ENCODE peak calls at places on chromosomes 5 and 9, in four cellular contexts. One of them, this sample, is unnamed.

GRCh38 chr9:546797-547223 is 294.7 kb upstream of the DMRT1 start:
- DNase-seq in MM.1S: no peak
- DNase-seq in A549: no peak
- DNase-seq in CD8-positive, alpha-beta T cell: no peak
- DNase-seq in this sample: peak; percentile 8

GRCh38 chr5:54150841-54151240 is 159.5 kb downstream of the ARL15 start:
- DNase-seq in MM.1S: no peak
- DNase-seq in CD8-positive, alpha-beta T cell: no peak
- DNase-seq in A549: no peak
- DNase-seq in this sample: no peak

GRCh38 chr5:3593771-3594513 is 1.7 kb upstream of the IRX1 start:
- DNase-seq in CD8-positive, alpha-beta T cell: no peak
- DNase-seq in A549: no peak
- DNase-seq in MM.1S: no peak
- DNase-seq in this sample: no peak

GRCh38 chr9:37242089-37242488 is 121.7 kb downstream of the ZCCHC7 start:
- DNase-seq in CD8-positive, alpha-beta T cell: no peak
- DNase-seq in A549: no peak
- DNase-seq in MM.1S: no peak
- DNase-seq in this sample: no peak

GRCh38 chr5:99104538-99105132 is 175.8 kb upstream of the CHD1 start:
- DNase-seq in MM.1S: peak; percentile 27
- DNase-seq in A549: peak; percentile 8
- DNase-seq in CD8-positive, alpha-beta T cell: no peak
- DNase-seq in this sample: peak; percentile 29

GRCh38 chr9:85645909-85646627 is 95.7 kb downstream of the AGTPBP1 start:
- DNase-seq in CD8-positive, alpha-beta T cell: no peak
- DNase-seq in MM.1S: no peak
- DNase-seq in A549: no peak
- DNase-seq in this sample: no peak

GRCh38 chr9:123686131-123686848 is 243.6 kb downstream of the DENND1A start:
- DNase-seq in A549: no peak
- DNase-seq in MM.1S: no peak
- DNase-seq in CD8-positive, alpha-beta T cell: no peak
- DNase-seq in this sample: no peak

GRCh38 chr5:167626341-167627118 is 664.9 kb upstream of the WWC1 start:
- DNase-seq in MM.1S: no peak
- DNase-seq in CD8-positive, alpha-beta T cell: no peak
- DNase-seq in A549: no peak
- DNase-seq in this sample: no peak

GRCh38 chr9:131670247-131670681 is 69.6 kb downstream of the RAPGEF1 start:
- DNase-seq in CD8-positive, alpha-beta T cell: no peak
- DNase-seq in MM.1S: no peak
- DNase-seq in A549: no peak
- DNase-seq in this sample: no peak

GRCh38 chr5:175216991-175217390 is 227.0 kb downstream of the DRD1 start:
- DNase-seq in MM.1S: no peak
- DNase-seq in A549: no peak
- DNase-seq in CD8-positive, alpha-beta T cell: no peak
- DNase-seq in this sample: no peak

GRCh38 chr5:166436857-166437256 is 1854.6 kb upstream of the WWC1 start:
- DNase-seq in CD8-positive, alpha-beta T cell: no peak
- DNase-seq in A549: no peak
- DNase-seq in MM.1S: no peak
- DNase-seq in this sample: no peak

GRCh38 chr9:133492061-133493021 is 13.4 kb upstream of the SLC2A6 start:
- DNase-seq in MM.1S: no peak
- DNase-seq in A549: no peak
- DNase-seq in CD8-positive, alpha-beta T cell: no peak
- DNase-seq in this sample: no peak

GRCh38 chr5:38681024-38681805 is 124.8 kb upstream of the LIFR start:
- DNase-seq in A549: no peak
- DNase-seq in CD8-positive, alpha-beta T cell: no peak
- DNase-seq in MM.1S: no peak
- DNase-seq in this sample: no peak

GRCh38 chr9:122785269-122785668 is 3.5 kb upstream of the OR5C1 start:
- DNase-seq in MM.1S: no peak
- DNase-seq in CD8-positive, alpha-beta T cell: no peak
- DNase-seq in A549: no peak
- DNase-seq in this sample: no peak

GRCh38 chr9:107976767-107977166 is 487.2 kb upstream of the KLF4 start:
- DNase-seq in MM.1S: no peak
- DNase-seq in CD8-positive, alpha-beta T cell: no peak
- DNase-seq in A549: no peak
- DNase-seq in this sample: no peak

GRCh38 chr5:157592594-157592993 is 17.0 kb upstream of the ADAM19 start:
- DNase-seq in A549: no peak
- DNase-seq in MM.1S: no peak
- DNase-seq in CD8-positive, alpha-beta T cell: no peak
- DNase-seq in this sample: peak; percentile 49

GRCh38 chr5:172054611-172055153 is 48.2 kb upstream of the FBXW11 start:
- DNase-seq in MM.1S: no peak
- DNase-seq in CD8-positive, alpha-beta T cell: no peak
- DNase-seq in A549: no peak
- DNase-seq in this sample: no peak

GRCh38 chr5:147327421-147327820 is 92.6 kb downstream of the STK32A start:
- DNase-seq in A549: no peak
- DNase-seq in MM.1S: no peak
- DNase-seq in CD8-positive, alpha-beta T cell: no peak
- DNase-seq in this sample: no peak

GRCh38 chr9:89956907-89957306 is 352.1 kb downstream of the GADD45G start:
- DNase-seq in CD8-positive, alpha-beta T cell: no peak
- DNase-seq in MM.1S: no peak
- DNase-seq in A549: no peak
- DNase-seq in this sample: no peak

GRCh38 chr9:121107881-121108280 is 33.1 kb downstream of the CNTRL start:
- DNase-seq in CD8-positive, alpha-beta T cell: no peak
- DNase-seq in MM.1S: no peak
- DNase-seq in A549: no peak
- DNase-seq in this sample: no peak

GRCh38 chr5:35557742-35558141 is 59.9 kb upstream of the SPEF2 start:
- DNase-seq in MM.1S: no peak
- DNase-seq in A549: no peak
- DNase-seq in CD8-positive, alpha-beta T cell: no peak
- DNase-seq in this sample: no peak

GRCh38 chr5:152072076-152072475 is 147.4 kb upstream of the GLRA1 start:
- DNase-seq in CD8-positive, alpha-beta T cell: no peak
- DNase-seq in MM.1S: no peak
- DNase-seq in A549: no peak
- DNase-seq in this sample: no peak

GRCh38 chr5:138668981-138669380 is 84.2 kb upstream of the CTNNA1 start:
- DNase-seq in A549: no peak
- DNase-seq in CD8-positive, alpha-beta T cell: no peak
- DNase-seq in MM.1S: no peak
- DNase-seq in this sample: no peak

GRCh38 chr5:80935811-80936385 is 24.3 kb upstream of the RASGRF2 start:
- DNase-seq in A549: no peak
- DNase-seq in CD8-positive, alpha-beta T cell: no peak
- DNase-seq in MM.1S: no peak
- DNase-seq in this sample: no peak
- TF ChIP-seq CTCF in A549: no peak
- TF ChIP-seq CTCF in CD8-positive, alpha-beta T cell: no peak
- TF ChIP-seq CTCF in MM.1S: no peak
- TF ChIP-seq CTCF in this sample: peak; percentile 16

GRCh38 chr5:135488727-135489465 is 36.7 kb upstream of the TIFAB start:
- DNase-seq in A549: peak; percentile 68
- DNase-seq in CD8-positive, alpha-beta T cell: no peak
- DNase-seq in MM.1S: no peak
- DNase-seq in this sample: no peak

GRCh38 chr5:135490245-135491037 is 38.3 kb upstream of the TIFAB start:
- DNase-seq in A549: no peak
- DNase-seq in CD8-positive, alpha-beta T cell: no peak
- DNase-seq in MM.1S: no peak
- DNase-seq in this sample: no peak

GRCh38 chr5:135487839-135488514 is 35.8 kb upstream of the TIFAB start:
- DNase-seq in MM.1S: no peak
- DNase-seq in CD8-positive, alpha-beta T cell: no peak
- DNase-seq in A549: no peak
- DNase-seq in this sample: no peak

GRCh38 chr5:135491038-135491551 is 38.9 kb upstream of the TIFAB start:
- DNase-seq in A549: no peak
- DNase-seq in CD8-positive, alpha-beta T cell: no peak
- DNase-seq in MM.1S: no peak
- DNase-seq in this sample: no peak

DNA sequence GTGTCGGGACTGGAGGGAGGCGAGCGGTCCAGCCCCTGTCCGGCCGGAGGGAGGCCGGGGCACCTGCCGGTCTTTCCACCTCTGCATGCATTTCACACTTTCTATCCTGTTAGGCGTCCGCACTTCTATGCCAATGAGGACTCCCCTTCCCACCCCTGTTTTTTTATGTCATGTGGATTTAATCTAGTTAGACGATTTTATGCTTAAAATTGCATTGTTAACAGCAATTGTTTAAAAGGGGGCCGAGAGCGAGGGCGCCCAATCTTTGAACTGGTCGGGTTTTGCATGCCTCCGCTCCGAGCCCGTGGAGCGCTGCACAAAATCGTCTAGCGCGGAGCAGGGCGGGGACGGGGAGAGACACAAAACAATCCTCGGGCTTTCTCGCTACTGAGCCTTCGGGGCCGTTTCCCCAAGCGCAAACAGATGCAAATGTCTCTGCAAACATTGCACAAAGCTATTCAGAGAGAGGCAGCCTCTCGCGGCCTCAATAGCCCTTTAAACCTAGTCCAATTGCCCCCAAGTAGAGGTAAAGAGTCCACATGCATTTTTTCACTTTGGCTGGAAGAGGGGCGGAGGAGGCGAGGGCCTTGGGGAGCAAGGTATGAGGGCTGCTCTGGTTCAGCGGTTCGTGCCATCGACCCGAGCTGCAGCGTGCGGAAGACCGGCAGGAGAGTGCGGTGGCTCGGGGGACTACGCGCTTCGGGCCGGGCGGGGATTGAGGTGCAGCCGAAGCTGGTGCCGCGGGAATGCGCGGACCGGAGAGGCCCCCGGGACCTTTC is 37.5 kb upstream of the TIFAB start:
- DNase-seq in CD8-positive, alpha-beta T cell: no peak
- DNase-seq in A549: no peak
- DNase-seq in MM.1S: no peak
- DNase-seq in this sample: no peak
- H3K4me3 ChIP-seq in CD8-positive, alpha-beta T cell: no peak overlapping the region
- H3K4me3 ChIP-seq in A549: no peak overlapping the region
- H3K4me3 ChIP-seq in MM.1S: no peak overlapping the region
- H3K4me3 ChIP-seq in this sample: no peak overlapping the region

GRCh38 chr5:94180761-94181160 is 437.6 kb downstream of the KIAA0825 start:
- DNase-seq in CD8-positive, alpha-beta T cell: no peak
- DNase-seq in MM.1S: no peak
- DNase-seq in A549: no peak
- DNase-seq in this sample: no peak

GRCh38 chr5:94184870-94185269 is 433.5 kb downstream of the KIAA0825 start:
- DNase-seq in A549: no peak
- DNase-seq in CD8-positive, alpha-beta T cell: no peak
- DNase-seq in MM.1S: no peak
- DNase-seq in this sample: no peak

DNA sequence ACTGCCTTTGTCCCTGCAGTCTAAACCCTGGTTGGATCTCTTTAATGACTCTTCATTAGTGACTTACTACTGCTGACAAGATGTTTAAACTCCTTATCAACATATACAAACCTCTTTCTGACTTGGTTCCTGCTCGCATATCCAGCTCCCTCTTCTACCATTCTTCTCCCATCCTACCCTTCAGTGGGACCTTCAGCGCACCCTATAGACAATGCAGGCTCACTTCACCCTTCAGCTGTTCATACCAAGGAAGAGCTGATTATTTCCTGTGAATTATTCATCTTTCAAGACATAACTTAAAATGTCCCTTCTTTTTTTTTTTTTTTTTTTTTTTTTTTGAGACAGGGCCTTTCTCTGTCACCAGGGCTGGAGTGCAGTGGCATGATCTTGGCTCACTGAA is 436.5 kb downstream of the KIAA0825 start:
- DNase-seq in A549: no peak
- DNase-seq in MM.1S: no peak
- DNase-seq in CD8-positive, alpha-beta T cell: no peak
- DNase-seq in this sample: peak; percentile 15
- TF ChIP-seq CTCF in A549: no peak
- TF ChIP-seq CTCF in MM.1S: no peak
- TF ChIP-seq CTCF in CD8-positive, alpha-beta T cell: no peak
- TF ChIP-seq CTCF in this sample: peak; percentile 2

GRCh38 chr9:128218518-128219389 is 15.6 kb downstream of the DNM1 start:
- DNase-seq in MM.1S: peak; percentile 96
- DNase-seq in A549: peak; percentile 96
- DNase-seq in CD8-positive, alpha-beta T cell: peak; percentile 89
- DNase-seq in this sample: peak; percentile 95
- H3K4me3 ChIP-seq in MM.1S: peak overlapping the region; percentile 62
- H3K4me3 ChIP-seq in A549: no peak overlapping the region
- H3K4me3 ChIP-seq in CD8-positive, alpha-beta T cell: peak overlapping the region; percentile 64
- H3K4me3 ChIP-seq in this sample: peak overlapping the region; percentile 50

GRCh38 chr5:176711883-176712282 is 64.6 kb downstream of the TSPAN17 start:
- DNase-seq in CD8-positive, alpha-beta T cell: no peak
- DNase-seq in MM.1S: no peak
- DNase-seq in A549: no peak
- DNase-seq in this sample: no peak
- TF ChIP-seq CTCF in CD8-positive, alpha-beta T cell: no peak
- TF ChIP-seq CTCF in MM.1S: no peak
- TF ChIP-seq CTCF in A549: no peak
- TF ChIP-seq CTCF in this sample: no peak

GRCh38 chr5:150410524-150411244 is 2.0 kb downstream of the CD74 start:
- DNase-seq in A549: peak; percentile 76
- DNase-seq in MM.1S: peak; percentile 80
- DNase-seq in CD8-positive, alpha-beta T cell: peak; percentile 30
- DNase-seq in this sample: peak; percentile 81
- H3K4me3 ChIP-seq in A549: no peak overlapping the region
- H3K4me3 ChIP-seq in MM.1S: peak overlapping the region; percentile 89
- H3K4me3 ChIP-seq in CD8-positive, alpha-beta T cell: peak overlapping the region; percentile 88
- H3K4me3 ChIP-seq in this sample: peak overlapping the region; percentile 74

DNA sequence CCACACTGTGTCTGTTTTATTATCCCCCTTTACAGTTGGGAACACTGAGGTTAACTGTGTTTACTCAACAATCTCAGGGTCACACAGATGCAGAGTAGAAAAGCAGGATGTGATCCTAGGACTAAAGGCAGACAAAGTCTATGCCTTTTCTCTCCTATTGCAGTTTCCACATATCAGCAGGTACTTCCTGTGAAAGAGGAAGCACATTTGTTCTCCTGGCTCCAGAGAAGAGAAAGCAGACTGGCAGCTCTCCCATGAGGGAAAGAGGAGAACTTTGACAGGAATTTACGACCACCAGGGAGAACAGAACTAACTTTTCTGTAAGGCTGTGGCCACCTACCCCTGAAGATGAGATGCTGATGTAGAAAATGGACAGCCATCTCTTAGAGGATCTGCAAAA is 84.2 kb upstream of the TNC start:
- DNase-seq in CD8-positive, alpha-beta T cell: no peak
- DNase-seq in MM.1S: no peak
- DNase-seq in A549: no peak
- DNase-seq in this sample: no peak
- TF ChIP-seq CTCF in CD8-positive, alpha-beta T cell: no peak
- TF ChIP-seq CTCF in MM.1S: no peak
- TF ChIP-seq CTCF in A549: no peak
- TF ChIP-seq CTCF in this sample: no peak

GRCh38 chr5:52190737-52191136 is 597.0 kb upstream of the ITGA1 start:
- DNase-seq in MM.1S: no peak
- DNase-seq in CD8-positive, alpha-beta T cell: no peak
- DNase-seq in A549: no peak
- DNase-seq in this sample: no peak
- H3K4me3 ChIP-seq in MM.1S: no peak overlapping the region
- H3K4me3 ChIP-seq in CD8-positive, alpha-beta T cell: no peak overlapping the region
- H3K4me3 ChIP-seq in A549: no peak overlapping the region
- H3K4me3 ChIP-seq in this sample: no peak overlapping the region